ENCODE peak calls at places on chromosome 10, in six cellular contexts. Y is NCI-H446 treated with DMSO at 0.1 percent for 48 hours, R is naive B cell, S is HEK293T, O is HTR-8/SVneo, I is lung. C is an unnamed sample.

GRCh38 chr10:103757531-103758293 is 97.7 kb downstream of the SH3PXD2A start:
- DNase-seq in Y (peak), R (no peak), S (no peak), O (peak), I (no peak), C (peak)

GRCh38 chr10:119139464-119140067 is 25.9 kb downstream of the SFXN4 start:
- DNase-seq in Y (no peak), R (peak), S (peak), O (peak), I (peak), C (no peak)

GRCh38 chr10:75451927-75452326 is 20.5 kb downstream of the LRMDA start:
- DNase-seq in Y (no peak), R (no peak), S (no peak), O (no peak), I (no peak), C (no peak)

GRCh38 chr10:10527861-10528562 is 489.7 kb upstream of the CELF2 start:
- DNase-seq in Y (no peak), R (no peak), S (no peak), O (no peak), I (no peak), C (no peak)

GRCh38 chr10:121579656-121580055 is 18.6 kb downstream of the FGFR2 start:
- DNase-seq in Y (no peak), R (no peak), S (no peak), O (no peak), I (no peak), C (no peak)

GRCh38 chr10:89651916-89652573 is 7.0 kb upstream of the PANK1 start:
- DNase-seq in Y (no peak), R (peak), S (no peak), O (no peak), I (no peak), C (no peak)

GRCh38 chr10:64546073-64546472 is 1024.9 kb downstream of the REEP3 start:
- DNase-seq in Y (peak), R (no peak), S (no peak), O (no peak), I (no peak), C (no peak)

GRCh38 chr10:120823251-120823650 is 27.9 kb upstream of the WDR11 start:
- DNase-seq in Y (peak), R (no peak), S (no peak), O (no peak), I (no peak), C (no peak)

GRCh38 chr10:71638087-71638576 is 81.4 kb downstream of the C10orf105 start:
- DNase-seq in Y (no peak), R (no peak), S (no peak), O (no peak), I (peak), C (no peak)

GRCh38 chr10:23110722-23111660 is 15.6 kb downstream of the MSRB2 start:
- DNase-seq in Y (no peak), R (no peak), S (no peak), O (no peak), I (no peak), C (peak)

GRCh38 chr10:69880301-69881081 is 78.8 kb downstream of the COL13A1 start:
- DNase-seq in Y (no peak), R (no peak), S (no peak), O (no peak), I (no peak), C (no peak)

GRCh38 chr10:123678376-123678775 is 12.2 kb downstream of the GPR26 start:
- DNase-seq in Y (no peak), R (no peak), S (peak), O (no peak), I (no peak), C (no peak)

GRCh38 chr10:129950651-129951050 is 13.4 kb downstream of the EBF3 start:
- DNase-seq in Y (no peak), R (no peak), S (no peak), O (no peak), I (no peak), C (no peak)

GRCh38 chr10:119449760-119450461 is 92.6 kb downstream of the RGS10 start:
- DNase-seq in Y (no peak), R (no peak), S (no peak), O (no peak), I (peak), C (no peak)

GRCh38 chr10:59276928-59277327 is 85.4 kb downstream of the FAM13C start:
- DNase-seq in Y (no peak), R (no peak), S (no peak), O (no peak), I (no peak), C (no peak)

GRCh38 chr10:6108631-6109443 is 20.0 kb downstream of the RBM17 start:
- DNase-seq in Y (no peak), R (peak), S (peak), O (no peak), I (no peak), C (no peak)

GRCh38 chr10:128631801-128632241 is 505.6 kb upstream of the MKI67 start:
- DNase-seq in Y (no peak), R (no peak), S (no peak), O (no peak), I (no peak), C (no peak)

GRCh38 chr10:96236090-96236478 is 35.3 kb downstream of the BLNK start:
- DNase-seq in Y (no peak), R (peak), S (no peak), O (no peak), I (no peak), C (no peak)

GRCh38 chr10:34031410-34031809 is 696.9 kb upstream of the NRP1 start:
- DNase-seq in Y (peak), R (no peak), S (no peak), O (no peak), I (peak), C (no peak)

GRCh38 chr10:71342850-71343773 is 24.1 kb downstream of the SLC29A3 start:
- DNase-seq in Y (no peak), R (no peak), S (no peak), O (no peak), I (peak), C (no peak)

C was measured in posterior cingulate gyrus.